ENCODE peak calls at places on chromosome 19, in four cellular contexts. R is mesothelial cell of epicardium, O is A549, Q is keratinocyte. V is an unnamed sample.

GRCh38 chr19:42652021-42652420 is 57.3 kb upstream of the CEACAM8 start:
- DNase-seq in R (no peak), O (no peak), Q (no peak), V (no peak)

GRCh38 chr19:35513231-35513974 is at the start of gene DMKN:
- DNase-seq in R (no peak), O (no peak), Q (no peak), V (no peak)

GRCh38 chr19:21328402-21328801 is 808 bp downstream of the ZNF708 start:
- DNase-seq in R (no peak), O (no peak), Q (no peak), V (peak)

GRCh38 chr19:7179917-7180306 is 110.4 kb downstream of the ZNF557 start:
- DNase-seq in R (no peak), O (no peak), Q (no peak), V (no peak)

GRCh38 chr19:2428027-2428690 is 773 bp upstream of the TIMM13 start:
- DNase-seq in R (no peak), O (no peak), Q (no peak), V (no peak)

GRCh38 chr19:35124098-35125060 is 8.8 kb downstream of the FXYD3 start:
- DNase-seq in R (peak), O (peak), Q (peak), V (peak)

GRCh38 chr19:22882797-22883196 is 50.7 kb downstream of the ZNF723 start:
- DNase-seq in R (no peak), O (no peak), Q (no peak), V (no peak)

GRCh38 chr19:3580156-3580955 is 4.9 kb upstream of the GIPC3 start:
- DNase-seq in R (no peak), O (no peak), Q (no peak), V (no peak)

GRCh38 chr19:45413497-45413896 is 7.1 kb downstream of the POLR1G start:
- DNase-seq in R (no peak), O (no peak), Q (no peak), V (no peak)

GRCh38 chr19:56124578-56124977 is 3.5 kb upstream of the ZNF787 start:
- DNase-seq in R (no peak), O (no peak), Q (no peak), V (no peak)

GRCh38 chr19:48660854-48661731 is 11.7 kb downstream of the NTN5 start:
- DNase-seq in R (no peak), O (peak), Q (no peak), V (peak)

GRCh38 chr19:6745965-6746364 is 6.5 kb downstream of the TRIP10 start:
- DNase-seq in R (no peak), O (no peak), Q (no peak), V (no peak)

GRCh38 chr19:16940626-16941025 is 51.8 kb downstream of the F2RL3 start:
- DNase-seq in R (no peak), O (no peak), Q (no peak), V (no peak)

GRCh38 chr19:5002143-5002542 is 33.2 kb downstream of the KDM4B start:
- DNase-seq in R (no peak), O (no peak), Q (no peak), V (no peak)

GRCh38 chr19:38115264-38115802 is 108.7 kb downstream of the DPF1 start:
- DNase-seq in R (no peak), O (no peak), Q (no peak), V (no peak)

GRCh38 chr19:29884466-29884865 is 57.6 kb upstream of the URI1 start:
- DNase-seq in R (no peak), O (no peak), Q (no peak), V (no peak)

GRCh38 chr19:56476671-56477428 is at the start of gene ZNF667:
- DNase-seq in R (no peak), O (no peak), Q (no peak), V (no peak)

GRCh38 chr19:3046621-3047306 is 15.5 kb downstream of the TLE5 start:
- DNase-seq in R (no peak), O (no peak), Q (no peak), V (no peak)

GRCh38 chr19:16452321-16452720 is 19.4 kb downstream of the EPS15L1 start:
- DNase-seq in R (no peak), O (no peak), Q (no peak), V (no peak)

GRCh38 chr19:24086974-24087595 is at the start of gene ZNF254:
- DNase-seq in R (peak), O (peak), Q (peak), V (peak)

GRCh38 chr19:40521276-40521675 is 54.5 kb downstream of the SPTBN4 start:
- DNase-seq in R (no peak), O (no peak), Q (no peak), V (no peak)

GRCh38 chr19:10018219-10018618 is 4.9 kb downstream of the RDH8 start:
- DNase-seq in R (no peak), O (no peak), Q (no peak), V (no peak)

GRCh38 chr19:35013047-35013819 is 13.1 kb downstream of the GRAMD1A start:
- DNase-seq in R (peak), O (peak), Q (peak), V (peak)

GRCh38 chr19:49710372-49710951 is 19.5 kb downstream of the CPT1C start:
- DNase-seq in R (no peak), O (no peak), Q (no peak), V (no peak)

GRCh38 chr19:3821156-3821555 is 35.0 kb upstream of the MATK start:
- DNase-seq in R (no peak), O (peak), Q (no peak), V (no peak)

GRCh38 chr19:51325161-51325979 is 13.9 kb downstream of the IGLON5 start:
- DNase-seq in R (no peak), O (no peak), Q (no peak), V (no peak)

GRCh38 chr19:16590876-16591802 is 18.9 kb upstream of the SLC35E1 start:
- DNase-seq in R (no peak), O (no peak), Q (no peak), V (no peak)

GRCh38 chr19:54178581-54179261 is 5.8 kb upstream of the TMC4 start:
- DNase-seq in R (no peak), O (no peak), Q (no peak), V (no peak)

DNA sequence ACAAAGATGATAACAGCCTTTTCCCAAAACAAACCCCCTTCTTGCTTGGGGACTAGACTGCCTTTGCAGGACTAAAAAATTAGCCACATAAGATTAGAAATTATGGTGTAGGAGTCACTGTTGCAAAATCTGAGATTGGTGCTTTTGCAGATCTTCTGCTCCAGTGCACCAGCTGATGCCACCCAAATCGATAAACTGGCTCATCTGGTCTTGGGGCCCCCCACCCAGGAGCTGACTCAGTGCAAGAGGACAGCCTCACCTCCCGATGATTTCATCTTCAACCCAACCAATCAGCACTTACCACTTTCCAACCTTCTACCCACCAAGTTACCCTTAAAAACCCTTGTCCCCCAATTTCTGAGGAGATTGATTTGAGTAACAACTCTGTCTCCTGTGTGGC is 47.1 kb upstream of the PEPD start:
- DNase-seq in R (no peak), O (no peak), Q (no peak), V (no peak)
- TF ChIP-seq CTCF in R (no peak), O (no peak), Q (no peak), V (no peak)

DNA sequence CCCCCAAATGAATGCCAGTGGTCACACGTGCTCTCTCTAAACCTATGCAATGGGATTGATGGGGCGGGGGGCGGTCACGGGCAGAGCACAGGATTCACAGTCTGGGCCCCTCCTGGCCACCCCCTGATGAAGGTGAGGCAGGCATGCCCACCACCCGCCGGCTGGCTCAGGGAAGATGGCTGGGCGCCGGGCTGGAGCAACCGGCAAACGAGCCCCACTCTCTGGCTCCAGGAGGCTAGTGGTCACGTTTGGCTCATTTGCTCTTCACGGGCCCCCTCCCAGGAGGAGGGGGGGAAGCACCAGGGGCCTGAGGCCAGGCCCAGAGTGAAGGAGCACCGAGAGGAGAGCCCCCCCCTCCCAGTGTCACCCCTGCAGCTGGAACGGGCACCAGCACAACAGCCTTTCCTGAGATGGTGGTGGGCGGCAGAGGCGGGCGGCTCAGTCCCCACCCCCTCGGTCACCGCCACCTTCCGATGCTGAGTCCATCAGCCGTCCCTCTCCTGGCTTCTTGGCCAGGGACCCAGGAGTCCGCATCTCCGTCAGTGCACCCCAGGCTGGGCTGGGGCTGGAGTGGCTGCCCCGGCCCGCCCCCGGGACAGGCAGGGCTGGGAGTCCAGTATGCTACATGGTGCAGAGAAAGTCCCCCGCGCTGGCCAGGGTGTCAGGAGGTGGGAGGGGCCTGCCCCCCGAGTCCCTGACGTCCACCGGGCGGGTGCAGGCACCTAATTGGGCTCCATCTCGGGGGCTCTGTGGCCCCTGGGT is 9.7 kb downstream of the BBC3 start:
- DNase-seq in R (no peak), O (no peak), Q (no peak), V (no peak)
- TF ChIP-seq CTCF in R (no peak), O (no peak), Q (no peak), V (no peak)

GRCh38 chr19:11226716-11227166 is 12.7 kb upstream of the ANGPTL8 start:
- DNase-seq in R (no peak), O (no peak), Q (no peak), V (no peak)

GRCh38 chr19:11225815-11226214 is 13.6 kb upstream of the ANGPTL8 start:
- DNase-seq in R (no peak), O (no peak), Q (no peak), V (no peak)

GRCh38 chr19:11225172-11225571 is 14.2 kb upstream of the ANGPTL8 start:
- DNase-seq in R (no peak), O (no peak), Q (no peak), V (no peak)

GRCh38 chr19:11224429-11224828 is 15.0 kb upstream of the ANGPTL8 start:
- DNase-seq in R (no peak), O (no peak), Q (no peak), V (no peak)

DNA sequence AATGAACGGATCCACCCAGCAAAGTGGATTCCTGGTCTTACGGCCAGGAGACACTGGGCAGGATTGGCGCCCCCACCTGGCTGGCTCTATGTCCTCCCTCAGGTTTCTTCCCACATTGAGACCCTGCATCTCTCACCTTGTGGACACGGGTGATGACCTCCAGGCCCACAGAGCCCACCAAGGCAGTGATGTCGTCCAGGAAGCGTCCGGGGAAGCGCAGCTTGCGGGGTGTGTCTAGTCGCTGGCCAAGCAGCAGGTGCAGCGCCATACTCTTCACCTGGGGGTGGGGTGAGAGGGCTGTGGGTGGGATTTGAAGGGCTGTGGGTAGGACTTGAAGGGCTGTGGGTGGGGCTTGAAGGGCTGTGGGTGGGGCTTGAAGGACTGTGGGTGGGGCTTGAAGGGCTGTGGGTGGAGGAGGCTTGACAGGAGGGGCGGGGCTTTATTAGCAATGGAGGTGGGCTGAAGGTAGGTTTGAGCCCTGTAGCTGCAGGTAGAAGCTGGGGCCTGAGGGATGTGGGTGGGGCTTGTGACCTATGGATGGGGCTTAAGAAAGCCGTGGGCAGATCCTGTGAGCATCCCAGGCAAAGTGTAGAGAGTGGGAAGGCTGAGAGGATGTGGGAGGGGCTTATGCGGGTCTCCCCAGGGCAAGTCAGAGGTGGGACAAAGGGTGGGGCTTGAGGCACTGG is 12.1 kb upstream of the ANGPTL8 start:
- DNase-seq in R (no peak), O (no peak), Q (no peak), V (no peak)
- TF ChIP-seq CTCF in R (no peak), O (peak), Q (peak), V (no peak)

GRCh38 chr19:44055870-44056269 is 4.0 kb downstream of the ZNF223 start:
- DNase-seq in R (no peak), O (no peak), Q (no peak), V (no peak)
- TF ChIP-seq CTCF in R (no peak), O (no peak), Q (no peak), V (no peak)

GRCh38 chr19:32336259-32337111 is 8.9 kb upstream of the ZNF507 start:
- DNase-seq in R (no peak), O (no peak), Q (no peak), V (no peak)
- TF ChIP-seq CTCF in R (no peak), O (peak), Q (no peak), V (no peak)

GRCh38 chr19:13153627-13154240 is 3.5 kb downstream of the IER2 start:
- DNase-seq in R (no peak), O (no peak), Q (no peak), V (no peak)

GRCh38 chr19:13154241-13154778 is 4.1 kb downstream of the IER2 start:
- DNase-seq in R (no peak), O (no peak), Q (no peak), V (peak)

GRCh38 chr19:13152356-13152853 is 2.2 kb downstream of the IER2 start:
- DNase-seq in R (no peak), O (no peak), Q (no peak), V (no peak)

GRCh38 chr19:13151605-13152355 is 1.6 kb downstream of the IER2 start:
- DNase-seq in R (peak), O (peak), Q (no peak), V (peak)

GRCh38 chr19:13152854-13153626 is 2.8 kb downstream of the IER2 start:
- DNase-seq in R (peak), O (peak), Q (peak), V (peak)
- TF ChIP-seq CTCF in R (peak), O (no peak), Q (no peak), V (peak)

GRCh38 chr19:19026299-19026971 is 6.9 kb downstream of the SUGP2 start:
- DNase-seq in R (no peak), O (no peak), Q (no peak), V (no peak)
- TF ChIP-seq CTCF in R (no peak), O (peak), Q (peak), V (no peak)